ENCODE peak calls at places on chromosome X, in nine cellular contexts. Q, Z, T, N, R, W, U, O and P are unnamed samples.

GRCh38 chrX:135396109-135396508 is 25.6 kb upstream of the SMIM10L2A start:
- DNase-seq in Q (no peak), Z (no peak), T (peak; percentile 33), N (peak; percentile 3), R (peak; percentile 36), W (no peak), U (peak; percentile 30), O (no peak), P (no peak)

GRCh38 chrX:34332336-34332735 is 200.2 kb upstream of the FAM47A start:
- DNase-seq in Q (no peak), Z (no peak), T (no peak), N (no peak), R (peak; percentile 10), W (no peak), U (no peak), O (no peak), P (no peak)

GRCh38 chrX:141924293-141924692 is 20.6 kb downstream of the MAGEC1 start:
- DNase-seq in Q (no peak), Z (no peak), T (no peak), N (peak; percentile 40), R (no peak), W (no peak), U (no peak), O (no peak), P (no peak)

GRCh38 chrX:138890491-138890890 is 179.0 kb upstream of the FGF13 start:
- DNase-seq in Q (no peak), Z (no peak), T (no peak), N (no peak), R (no peak), W (no peak), U (no peak), O (no peak), P (no peak)

GRCh38 chrX:105608745-105609144 is 213.6 kb upstream of the NRK start:
- DNase-seq in Q (no peak), Z (no peak), T (no peak), N (no peak), R (peak; percentile 13), W (no peak), U (no peak), O (no peak), P (no peak)

GRCh38 chrX:42220722-42221121 is 297.4 kb upstream of the CASK start:
- DNase-seq in Q (no peak), Z (no peak), T (no peak), N (no peak), R (no peak), W (no peak), U (no peak), O (no peak), P (no peak)

GRCh38 chrX:74343970-74344622 is 40.1 kb downstream of the ZCCHC13 start:
- DNase-seq in Q (peak; percentile 73), Z (peak; percentile 93), T (peak; percentile 85), N (peak; percentile 94), R (peak; percentile 96), W (peak; percentile 35), U (peak; percentile 71), O (peak; percentile 71), P (no peak)

GRCh38 chrX:130851569-130851968 is 51.4 kb downstream of the ENOX2 start:
- DNase-seq in Q (no peak), Z (no peak), T (no peak), N (no peak), R (no peak), W (no peak), U (no peak), O (no peak), P (no peak)

GRCh38 chrX:119501511-119502148 is 33.4 kb downstream of the SLC25A5 start:
- DNase-seq in Q (peak; percentile 42), Z (no peak), T (no peak), N (no peak), R (no peak), W (no peak), U (no peak), O (no peak), P (no peak)

GRCh38 chrX:103616676-103617186 is 9.0 kb downstream of the TCEAL3 start:
- DNase-seq in Q (no peak), Z (no peak), T (no peak), N (no peak), R (no peak), W (no peak), U (no peak), O (no peak), P (no peak)

GRCh38 chrX:16836371-16836770 is 33.8 kb downstream of the RBBP7 start:
- DNase-seq in Q (peak; percentile 29), Z (no peak), T (no peak), N (no peak), R (peak; percentile 12), W (no peak), U (peak; percentile 83), O (no peak), P (no peak)

GRCh38 chrX:2283111-2283847 is 217.5 kb downstream of the DHRSX start:
- DNase-seq in Q (no peak), Z (no peak), T (no peak), N (no peak), R (peak; percentile 32), W (no peak), U (no peak), O (no peak), P (no peak)

GRCh38 chrX:154490021-154490413 is 412 bp downstream of the SLC10A3 start:
- DNase-seq in Q (peak; percentile 36), Z (no peak), T (no peak), N (peak; percentile 68), R (peak; percentile 55), W (no peak), U (peak; percentile 57), O (no peak), P (peak; percentile 83)

GRCh38 chrX:51759055-51759454 is 15.8 kb downstream of the GSPT2 start:
- DNase-seq in Q (no peak), Z (no peak), T (no peak), N (no peak), R (no peak), W (no peak), U (no peak), O (no peak), P (no peak)

GRCh38 chrX:42754129-42754528 is 23.8 kb downstream of the PPP1R2C start:
- DNase-seq in Q (no peak), Z (no peak), T (no peak), N (no peak), R (no peak), W (no peak), U (no peak), O (no peak), P (no peak)

GRCh38 chrX:29299689-29300088 is 712.4 kb downstream of the IL1RAPL1 start:
- DNase-seq in Q (no peak), Z (no peak), T (no peak), N (no peak), R (peak; percentile 28), W (no peak), U (no peak), O (no peak), P (no peak)

GRCh38 chrX:30343206-30343605 is 34.0 kb upstream of the NR0B1 start:
- DNase-seq in Q (no peak), Z (no peak), T (no peak), N (no peak), R (no peak), W (peak; percentile 1), U (no peak), O (no peak), P (no peak)

GRCh38 chrX:69968956-69969355 is 80.8 kb downstream of the AWAT2 start:
- DNase-seq in Q (no peak), Z (no peak), T (no peak), N (no peak), R (no peak), W (no peak), U (peak; percentile 12), O (no peak), P (no peak)

GRCh38 chrX:102637561-102637960 is 13.7 kb upstream of the GPRASP1 start:
- DNase-seq in Q (no peak), Z (no peak), T (no peak), N (no peak), R (no peak), W (no peak), U (no peak), O (no peak), P (no peak)

GRCh38 chrX:37997096-37997495 is 9.3 kb upstream of the SYTL5 start:
- DNase-seq in Q (no peak), Z (no peak), T (no peak), N (no peak), R (no peak), W (no peak), U (no peak), O (no peak), P (no peak)

GRCh38 chrX:123803331-123803983 is 56.4 kb upstream of the XIAP start:
- DNase-seq in Q (no peak), Z (peak; percentile 36), T (peak; percentile 97), N (peak; percentile 59), R (peak; percentile 88), W (no peak), U (peak; percentile 31), O (peak; percentile 15), P (no peak)

GRCh38 chrX:150476183-150476699 is 92.2 kb upstream of the MTM1 start:
- DNase-seq in Q (no peak), Z (peak; percentile 35), T (no peak), N (peak; percentile 4), R (no peak), W (no peak), U (no peak), O (no peak), P (no peak)

GRCh38 chrX:110082156-110082555 is 79.2 kb downstream of the TMEM164 start:
- DNase-seq in Q (no peak), Z (peak; percentile 87), T (no peak), N (peak; percentile 70), R (peak; percentile 46), W (no peak), U (no peak), O (no peak), P (no peak)

GRCh38 chrX:34404386-34405070 is 252.6 kb downstream of the TMEM47 start:
- DNase-seq in Q (no peak), Z (no peak), T (no peak), N (no peak), R (no peak), W (no peak), U (no peak), O (peak; percentile 55), P (no peak)

GRCh38 chrX:56788717-56789122 is 59.7 kb downstream of the NBDY start:
- DNase-seq in Q (no peak), Z (no peak), T (no peak), N (no peak), R (peak; percentile 50), W (no peak), U (no peak), O (peak; percentile 40), P (peak; percentile 26)

GRCh38 chrX:39377171-39377570 is 575.9 kb downstream of the MID1IP1 start:
- DNase-seq in Q (no peak), Z (no peak), T (no peak), N (no peak), R (no peak), W (no peak), U (no peak), O (no peak), P (no peak)